ENCODE peak calls at places on chromosome 3, in five cellular contexts. K is SK-N-SH, X is upper lobe of left lung, U is K562, F is suprapubic skin. B is an unnamed sample.
A peak's percentile ranks its signal among the peaks of the same experiment; 100 is the strongest.

GRCh38 chr3:129357616-129358015 is 70.8 kb downstream of the EFCAB12 start:
- DNase-seq in K (no peak), X (peak; percentile 27), U (no peak), F (no peak), B (no peak)

GRCh38 chr3:71591106-71591505 is 7.6 kb upstream of the FOXP1 start:
- DNase-seq in K (no peak), X (no peak), U (no peak), F (no peak), B (no peak)

GRCh38 chr3:77254967-77255831 is 215.3 kb downstream of the ROBO2 start:
- DNase-seq in K (peak; percentile 65), X (no peak), U (peak; percentile 73), F (no peak), B (no peak)

GRCh38 chr3:168197162-168197561 is 101.4 kb upstream of the GOLIM4 start:
- DNase-seq in K (no peak), X (no peak), U (no peak), F (no peak), B (no peak)

GRCh38 chr3:24867783-24868182 is 373.1 kb upstream of the THRB start:
- DNase-seq in K (no peak), X (no peak), U (no peak), F (no peak), B (no peak)

GRCh38 chr3:148023994-148024393 is 614.8 kb downstream of the ZIC1 start:
- DNase-seq in K (no peak), X (no peak), U (no peak), F (no peak), B (peak; percentile 85)

GRCh38 chr3:169179193-169180122 is 484.1 kb downstream of the MECOM start:
- DNase-seq in K (no peak), X (no peak), U (peak; percentile 9), F (no peak), B (no peak)

GRCh38 chr3:167067844-167068161 is 312.3 kb downstream of the ZBBX start:
- DNase-seq in K (no peak), X (no peak), U (no peak), F (no peak), B (no peak)

GRCh38 chr3:46214751-46215352 is 6.7 kb upstream of the CCR1 start:
- DNase-seq in K (no peak), X (no peak), U (peak; percentile 24), F (no peak), B (no peak)

GRCh38 chr3:41450416-41451231 is 251.3 kb downstream of the CTNNB1 start:
- DNase-seq in K (no peak), X (no peak), U (no peak), F (no peak), B (no peak)

GRCh38 chr3:22474706-22475470 is 723.9 kb upstream of the ZNF385D start:
- DNase-seq in K (no peak), X (peak; percentile 24), U (no peak), F (no peak), B (no peak)

GRCh38 chr3:52083556-52084087 is 27.3 kb upstream of the DUSP7 start:
- DNase-seq in K (no peak), X (no peak), U (no peak), F (no peak), B (no peak)

GRCh38 chr3:58640700-58641372 is 25.7 kb downstream of the FAM3D start:
- DNase-seq in K (peak; percentile 90), X (peak; percentile 71), U (peak; percentile 74), F (peak; percentile 86), B (peak; percentile 84)

GRCh38 chr3:127751163-127751621 is 71.1 kb downstream of the MGLL start:
- DNase-seq in K (peak; percentile 62), X (no peak), U (no peak), F (no peak), B (no peak)

GRCh38 chr3:66403268-66403990 is 97.4 kb downstream of the LRIG1 start:
- DNase-seq in K (no peak), X (no peak), U (no peak), F (no peak), B (peak; percentile 66)

GRCh38 chr3:96331341-96331740 is 483.1 kb upstream of the EPHA6 start:
- DNase-seq in K (no peak), X (no peak), U (no peak), F (no peak), B (no peak)

GRCh38 chr3:29438580-29438979 is 157.7 kb downstream of the RBMS3 start:
- DNase-seq in K (no peak), X (no peak), U (no peak), F (no peak), B (no peak)

GRCh38 chr3:148319161-148319915 is 378.4 kb upstream of the AGTR1 start:
- DNase-seq in K (no peak), X (no peak), U (no peak), F (no peak), B (no peak)

GRCh38 chr3:10552631-10552943 is 47.2 kb upstream of the ATP2B2 start:
- DNase-seq in K (no peak), X (no peak), U (no peak), F (no peak), B (peak; percentile 11)

GRCh38 chr3:62569609-62570008 is 196.3 kb upstream of the FEZF2 start:
- DNase-seq in K (peak; percentile 18), X (no peak), U (no peak), F (no peak), B (no peak)

GRCh38 chr3:86624192-86624591 is 366.8 kb downstream of the VGLL3 start:
- DNase-seq in K (no peak), X (no peak), U (no peak), F (no peak), B (no peak)

GRCh38 chr3:187873843-187874242 is 128.6 kb upstream of the BCL6 start:
- DNase-seq in K (no peak), X (no peak), U (no peak), F (no peak), B (no peak)

GRCh38 chr3:13539671-13540070 is 9.3 kb upstream of the FBLN2 start:
- DNase-seq in K (no peak), X (no peak), U (peak; percentile 26), F (no peak), B (no peak)

GRCh38 chr3:179719048-179719734 is 66.4 kb downstream of the USP13 start:
- DNase-seq in K (no peak), X (peak; percentile 21), U (no peak), F (no peak), B (no peak)

GRCh38 chr3:168847293-168847883 is 751.7 kb upstream of the GOLIM4 start:
- DNase-seq in K (peak; percentile 25), X (no peak), U (peak; percentile 15), F (no peak), B (no peak)

GRCh38 chr3:187014417-187014864 is 84.1 kb downstream of the ST6GAL1 start:
- DNase-seq in K (no peak), X (no peak), U (no peak), F (no peak), B (no peak)

GRCh38 chr3:21484323-21485154 is 266.5 kb downstream of the ZNF385D start:
- DNase-seq in K (peak; percentile 22), X (no peak), U (peak; percentile 72), F (no peak), B (no peak)

GRCh38 chr3:159828542-159828943 is 160.1 kb upstream of the IL12A start:
- DNase-seq in K (peak; percentile 74), X (no peak), U (peak; percentile 11), F (no peak), B (no peak)

GRCh38 chr3:31462050-31462569 is 70.6 kb upstream of the STT3B start:
- DNase-seq in K (no peak), X (no peak), U (peak; percentile 51), F (no peak), B (no peak)

GRCh38 chr3:79568938-79569337 is 198.9 kb downstream of the ROBO1 start:
- DNase-seq in K (no peak), X (no peak), U (no peak), F (no peak), B (no peak)

GRCh38 chr3:79560698-79561097 is 207.1 kb downstream of the ROBO1 start:
- DNase-seq in K (no peak), X (no peak), U (no peak), F (no peak), B (no peak)

GRCh38 chr3:79558943-79559342 is 208.9 kb downstream of the ROBO1 start:
- DNase-seq in K (no peak), X (no peak), U (no peak), F (no peak), B (no peak)

DNA sequence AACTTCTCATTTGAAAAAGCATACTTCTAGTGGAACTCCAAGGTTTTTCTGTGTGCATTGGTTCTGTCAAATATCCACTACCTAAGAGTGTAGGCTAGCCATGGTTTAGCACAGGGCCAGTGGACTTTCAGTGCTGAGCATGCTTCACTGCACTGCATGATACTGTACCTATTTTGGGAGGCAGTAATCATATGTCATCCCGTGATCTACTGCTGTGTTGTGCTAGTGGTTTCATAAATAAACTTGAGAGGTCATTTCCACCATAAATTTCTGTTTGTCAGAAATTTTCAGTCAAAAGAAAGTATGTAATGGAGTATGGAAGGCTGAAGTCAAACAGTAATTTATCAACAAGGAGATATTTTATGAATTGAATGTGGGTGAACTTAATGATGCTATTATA is 203.6 kb downstream of the ROBO1 start:
- DNase-seq in K (no peak), X (no peak), U (no peak), F (no peak), B (no peak)
- TF ChIP-seq EP300 in K (no peak), X (no peak), U (no peak), F (no peak), B (no peak)

GRCh38 chr3:194102436-194102835 is 33.5 kb upstream of the HES1 start:
- DNase-seq in K (no peak), X (no peak), U (no peak), F (no peak), B (no peak)
- H3K27me3 ChIP-seq in K (peaks cover 76% of the 10 kb centered on the region), X (no peaks in the 10 kb centered on the region), U (no peaks in the 10 kb centered on the region), F (no peaks in the 10 kb centered on the region), B (no peaks in the 10 kb centered on the region)

GRCh38 chr3:112127522-112128494 is 5.2 kb downstream of the GCSAM start:
- DNase-seq in K (no peak), X (no peak), U (no peak), F (no peak), B (no peak)
- TF ChIP-seq EP300 in K (no peak), X (no peak), U (no peak), F (no peak), B (no peak)

DNA sequence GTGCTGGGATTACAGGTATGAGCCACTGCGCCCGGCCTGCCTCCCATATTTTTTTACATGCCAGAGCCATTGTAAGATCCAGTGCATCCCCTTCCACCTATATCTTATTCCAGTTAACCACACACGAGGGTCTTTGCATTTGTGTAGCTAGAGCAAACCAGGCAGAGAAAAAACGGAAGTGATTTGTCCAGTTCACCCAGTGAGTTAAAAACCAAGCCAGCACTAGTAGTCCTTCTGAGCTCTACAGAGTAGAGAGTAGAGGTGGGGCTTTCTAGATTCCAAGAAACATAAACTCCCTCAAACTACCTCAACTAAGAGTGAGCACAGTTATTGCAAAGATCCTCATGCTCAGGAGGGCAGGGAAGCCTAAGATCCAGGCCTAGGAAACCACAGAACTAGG is 34.7 kb downstream of the TMEM158 start:
- DNase-seq in K (no peak), X (no peak), U (no peak), F (no peak), B (peak; percentile 38)
- H3K27me3 ChIP-seq in K (no peaks in the 10 kb centered on the region), X (no peaks in the 10 kb centered on the region), U (no peaks in the 10 kb centered on the region), F (no peaks in the 10 kb centered on the region), B (peaks cover 4% of the 10 kb centered on the region)